ENCODE peak calls at places on chromosomes 13 and 19, in nine cellular contexts. One of them, this sample, is unnamed.

GRCh38 chr19:13155472-13156284 is 5.5 kb downstream of the IER2 start:
- DNase-seq in activated CD4-positive, CD25-positive, alpha-beta regulatory T cell treated with anti-CD3 and anti-CD28 coated beads, Interleukin-2, amount 50 U/mL, for 16 hours: peak; percentile 48
- DNase-seq in CD4-positive, alpha-beta memory T cell: peak; percentile 84
- DNase-seq in substantia nigra: peak; percentile 42
- DNase-seq in Calu3: peak; percentile 85
- DNase-seq in heart left ventricle: peak; percentile 92
- DNase-seq in NCI-H1048: no peak
- DNase-seq in activated T-helper 1 cell treated with anti-CD3 and anti-CD28 coated beads, Interleukin-2, amount 50 U/mL, for 16 hours: peak; percentile 66
- DNase-seq in left ventricle myocardium inferior: peak; percentile 86
- DNase-seq in this sample: peak; percentile 78

GRCh38 chr13:113836917-113837553 is 26.8 kb downstream of the GAS6 start:
- DNase-seq in activated CD4-positive, CD25-positive, alpha-beta regulatory T cell treated with anti-CD3 and anti-CD28 coated beads, Interleukin-2, amount 50 U/mL, for 16 hours: no peak
- DNase-seq in CD4-positive, alpha-beta memory T cell: no peak
- DNase-seq in substantia nigra: peak; percentile 56
- DNase-seq in Calu3: no peak
- DNase-seq in heart left ventricle: peak; percentile 71
- DNase-seq in NCI-H1048: no peak
- DNase-seq in activated T-helper 1 cell treated with anti-CD3 and anti-CD28 coated beads, Interleukin-2, amount 50 U/mL, for 16 hours: no peak
- DNase-seq in left ventricle myocardium inferior: peak; percentile 76
- DNase-seq in this sample: no peak

GRCh38 chr13:37340911-37341670 is 235.6 kb upstream of the CSNK1A1L start:
- DNase-seq in activated CD4-positive, CD25-positive, alpha-beta regulatory T cell treated with anti-CD3 and anti-CD28 coated beads, Interleukin-2, amount 50 U/mL, for 16 hours: no peak
- DNase-seq in CD4-positive, alpha-beta memory T cell: no peak
- DNase-seq in substantia nigra: no peak
- DNase-seq in Calu3: no peak
- DNase-seq in heart left ventricle: no peak
- DNase-seq in NCI-H1048: no peak
- DNase-seq in activated T-helper 1 cell treated with anti-CD3 and anti-CD28 coated beads, Interleukin-2, amount 50 U/mL, for 16 hours: no peak
- DNase-seq in left ventricle myocardium inferior: no peak
- DNase-seq in this sample: no peak

GRCh38 chr13:108621421-108621820 is 8.0 kb upstream of the MYO16 start:
- DNase-seq in activated CD4-positive, CD25-positive, alpha-beta regulatory T cell treated with anti-CD3 and anti-CD28 coated beads, Interleukin-2, amount 50 U/mL, for 16 hours: no peak
- DNase-seq in CD4-positive, alpha-beta memory T cell: no peak
- DNase-seq in substantia nigra: no peak
- DNase-seq in Calu3: no peak
- DNase-seq in heart left ventricle: no peak
- DNase-seq in NCI-H1048: no peak
- DNase-seq in activated T-helper 1 cell treated with anti-CD3 and anti-CD28 coated beads, Interleukin-2, amount 50 U/mL, for 16 hours: no peak
- DNase-seq in left ventricle myocardium inferior: no peak
- DNase-seq in this sample: no peak

GRCh38 chr13:23866420-23867026 is 22.7 kb downstream of the MIPEP start:
- DNase-seq in activated CD4-positive, CD25-positive, alpha-beta regulatory T cell treated with anti-CD3 and anti-CD28 coated beads, Interleukin-2, amount 50 U/mL, for 16 hours: no peak
- DNase-seq in CD4-positive, alpha-beta memory T cell: no peak
- DNase-seq in substantia nigra: no peak
- DNase-seq in Calu3: peak; percentile 15
- DNase-seq in heart left ventricle: no peak
- DNase-seq in NCI-H1048: no peak
- DNase-seq in activated T-helper 1 cell treated with anti-CD3 and anti-CD28 coated beads, Interleukin-2, amount 50 U/mL, for 16 hours: no peak
- DNase-seq in left ventricle myocardium inferior: no peak
- DNase-seq in this sample: no peak

GRCh38 chr13:95858286-95859075 is 181.5 kb downstream of the DNAJC3 start:
- DNase-seq in activated CD4-positive, CD25-positive, alpha-beta regulatory T cell treated with anti-CD3 and anti-CD28 coated beads, Interleukin-2, amount 50 U/mL, for 16 hours: no peak
- DNase-seq in CD4-positive, alpha-beta memory T cell: no peak
- DNase-seq in substantia nigra: no peak
- DNase-seq in Calu3: no peak
- DNase-seq in heart left ventricle: no peak
- DNase-seq in NCI-H1048: no peak
- DNase-seq in activated T-helper 1 cell treated with anti-CD3 and anti-CD28 coated beads, Interleukin-2, amount 50 U/mL, for 16 hours: no peak
- DNase-seq in left ventricle myocardium inferior: no peak
- DNase-seq in this sample: no peak

GRCh38 chr13:51221674-51222509 is at the start of gene FAM124A:
- DNase-seq in activated CD4-positive, CD25-positive, alpha-beta regulatory T cell treated with anti-CD3 and anti-CD28 coated beads, Interleukin-2, amount 50 U/mL, for 16 hours: no peak
- DNase-seq in CD4-positive, alpha-beta memory T cell: peak; percentile 31
- DNase-seq in substantia nigra: peak; percentile 41
- DNase-seq in Calu3: peak; percentile 63
- DNase-seq in heart left ventricle: peak; percentile 74
- DNase-seq in NCI-H1048: no peak
- DNase-seq in activated T-helper 1 cell treated with anti-CD3 and anti-CD28 coated beads, Interleukin-2, amount 50 U/mL, for 16 hours: peak; percentile 6
- DNase-seq in left ventricle myocardium inferior: peak; percentile 50
- DNase-seq in this sample: peak; percentile 69

GRCh38 chr19:18320865-18321728 is 1.8 kb downstream of the LSM4 start:
- DNase-seq in activated CD4-positive, CD25-positive, alpha-beta regulatory T cell treated with anti-CD3 and anti-CD28 coated beads, Interleukin-2, amount 50 U/mL, for 16 hours: no peak
- DNase-seq in CD4-positive, alpha-beta memory T cell: no peak
- DNase-seq in substantia nigra: no peak
- DNase-seq in Calu3: no peak
- DNase-seq in heart left ventricle: no peak
- DNase-seq in NCI-H1048: no peak
- DNase-seq in activated T-helper 1 cell treated with anti-CD3 and anti-CD28 coated beads, Interleukin-2, amount 50 U/mL, for 16 hours: no peak
- DNase-seq in left ventricle myocardium inferior: peak; percentile 28
- DNase-seq in this sample: no peak

GRCh38 chr19:4640247-4641000 is 1.1 kb downstream of the TNFAIP8L1 start:
- DNase-seq in activated CD4-positive, CD25-positive, alpha-beta regulatory T cell treated with anti-CD3 and anti-CD28 coated beads, Interleukin-2, amount 50 U/mL, for 16 hours: no peak
- DNase-seq in CD4-positive, alpha-beta memory T cell: no peak
- DNase-seq in substantia nigra: no peak
- DNase-seq in Calu3: no peak
- DNase-seq in heart left ventricle: no peak
- DNase-seq in NCI-H1048: no peak
- DNase-seq in activated T-helper 1 cell treated with anti-CD3 and anti-CD28 coated beads, Interleukin-2, amount 50 U/mL, for 16 hours: no peak
- DNase-seq in left ventricle myocardium inferior: no peak
- DNase-seq in this sample: no peak

GRCh38 chr19:40822161-40822560 is 23.2 kb downstream of the EGLN2 start:
- DNase-seq in activated CD4-positive, CD25-positive, alpha-beta regulatory T cell treated with anti-CD3 and anti-CD28 coated beads, Interleukin-2, amount 50 U/mL, for 16 hours: no peak
- DNase-seq in CD4-positive, alpha-beta memory T cell: no peak
- DNase-seq in substantia nigra: no peak
- DNase-seq in Calu3: no peak
- DNase-seq in heart left ventricle: no peak
- DNase-seq in NCI-H1048: no peak
- DNase-seq in activated T-helper 1 cell treated with anti-CD3 and anti-CD28 coated beads, Interleukin-2, amount 50 U/mL, for 16 hours: no peak
- DNase-seq in left ventricle myocardium inferior: no peak
- DNase-seq in this sample: no peak

GRCh38 chr19:13938361-13939027 is at the start of gene PODNL1:
- DNase-seq in activated CD4-positive, CD25-positive, alpha-beta regulatory T cell treated with anti-CD3 and anti-CD28 coated beads, Interleukin-2, amount 50 U/mL, for 16 hours: no peak
- DNase-seq in CD4-positive, alpha-beta memory T cell: no peak
- DNase-seq in substantia nigra: peak; percentile 42
- DNase-seq in Calu3: no peak
- DNase-seq in heart left ventricle: no peak
- DNase-seq in NCI-H1048: no peak
- DNase-seq in activated T-helper 1 cell treated with anti-CD3 and anti-CD28 coated beads, Interleukin-2, amount 50 U/mL, for 16 hours: no peak
- DNase-seq in left ventricle myocardium inferior: no peak
- DNase-seq in this sample: no peak

GRCh38 chr19:10654610-10655456 is 687 bp downstream of the ILF3 start:
- DNase-seq in activated CD4-positive, CD25-positive, alpha-beta regulatory T cell treated with anti-CD3 and anti-CD28 coated beads, Interleukin-2, amount 50 U/mL, for 16 hours: no peak
- DNase-seq in CD4-positive, alpha-beta memory T cell: peak; percentile 16
- DNase-seq in substantia nigra: no peak
- DNase-seq in Calu3: peak; percentile 41
- DNase-seq in heart left ventricle: peak; percentile 77
- DNase-seq in NCI-H1048: peak; percentile 50
- DNase-seq in activated T-helper 1 cell treated with anti-CD3 and anti-CD28 coated beads, Interleukin-2, amount 50 U/mL, for 16 hours: peak; percentile 51
- DNase-seq in left ventricle myocardium inferior: peak; percentile 47
- DNase-seq in this sample: peak; percentile 75

GRCh38 chr19:40502081-40502480 is 35.3 kb downstream of the SPTBN4 start:
- DNase-seq in activated CD4-positive, CD25-positive, alpha-beta regulatory T cell treated with anti-CD3 and anti-CD28 coated beads, Interleukin-2, amount 50 U/mL, for 16 hours: no peak
- DNase-seq in CD4-positive, alpha-beta memory T cell: no peak
- DNase-seq in substantia nigra: no peak
- DNase-seq in Calu3: no peak
- DNase-seq in heart left ventricle: no peak
- DNase-seq in NCI-H1048: no peak
- DNase-seq in activated T-helper 1 cell treated with anti-CD3 and anti-CD28 coated beads, Interleukin-2, amount 50 U/mL, for 16 hours: no peak
- DNase-seq in left ventricle myocardium inferior: no peak
- DNase-seq in this sample: no peak

GRCh38 chr13:62014299-62014698 is 598.6 kb upstream of the PCDH20 start:
- DNase-seq in activated CD4-positive, CD25-positive, alpha-beta regulatory T cell treated with anti-CD3 and anti-CD28 coated beads, Interleukin-2, amount 50 U/mL, for 16 hours: no peak
- DNase-seq in CD4-positive, alpha-beta memory T cell: no peak
- DNase-seq in substantia nigra: no peak
- DNase-seq in Calu3: no peak
- DNase-seq in heart left ventricle: no peak
- DNase-seq in NCI-H1048: no peak
- DNase-seq in activated T-helper 1 cell treated with anti-CD3 and anti-CD28 coated beads, Interleukin-2, amount 50 U/mL, for 16 hours: no peak
- DNase-seq in left ventricle myocardium inferior: no peak
- DNase-seq in this sample: no peak

GRCh38 chr13:67285611-67286010 is 55.5 kb upstream of the PCDH9 start:
- DNase-seq in activated CD4-positive, CD25-positive, alpha-beta regulatory T cell treated with anti-CD3 and anti-CD28 coated beads, Interleukin-2, amount 50 U/mL, for 16 hours: no peak
- DNase-seq in CD4-positive, alpha-beta memory T cell: no peak
- DNase-seq in substantia nigra: no peak
- DNase-seq in Calu3: no peak
- DNase-seq in heart left ventricle: no peak
- DNase-seq in NCI-H1048: no peak
- DNase-seq in activated T-helper 1 cell treated with anti-CD3 and anti-CD28 coated beads, Interleukin-2, amount 50 U/mL, for 16 hours: no peak
- DNase-seq in left ventricle myocardium inferior: no peak
- DNase-seq in this sample: no peak

GRCh38 chr19:16184665-16185122 is 516 bp upstream of the FAM32A start:
- DNase-seq in activated CD4-positive, CD25-positive, alpha-beta regulatory T cell treated with anti-CD3 and anti-CD28 coated beads, Interleukin-2, amount 50 U/mL, for 16 hours: no peak
- DNase-seq in CD4-positive, alpha-beta memory T cell: no peak
- DNase-seq in substantia nigra: no peak
- DNase-seq in Calu3: no peak
- DNase-seq in heart left ventricle: no peak
- DNase-seq in NCI-H1048: no peak
- DNase-seq in activated T-helper 1 cell treated with anti-CD3 and anti-CD28 coated beads, Interleukin-2, amount 50 U/mL, for 16 hours: no peak
- DNase-seq in left ventricle myocardium inferior: no peak
- DNase-seq in this sample: no peak

GRCh38 chr19:45779231-45780145 is 2.8 kb downstream of the DMPK start:
- DNase-seq in activated CD4-positive, CD25-positive, alpha-beta regulatory T cell treated with anti-CD3 and anti-CD28 coated beads, Interleukin-2, amount 50 U/mL, for 16 hours: peak; percentile 66
- DNase-seq in CD4-positive, alpha-beta memory T cell: peak; percentile 65
- DNase-seq in substantia nigra: no peak
- DNase-seq in Calu3: peak; percentile 41
- DNase-seq in heart left ventricle: peak; percentile 83
- DNase-seq in NCI-H1048: peak; percentile 79
- DNase-seq in activated T-helper 1 cell treated with anti-CD3 and anti-CD28 coated beads, Interleukin-2, amount 50 U/mL, for 16 hours: peak; percentile 71
- DNase-seq in left ventricle myocardium inferior: peak; percentile 78
- DNase-seq in this sample: peak; percentile 94

GRCh38 chr13:96089749-96090239 is at the start of gene HS6ST3:
- DNase-seq in activated CD4-positive, CD25-positive, alpha-beta regulatory T cell treated with anti-CD3 and anti-CD28 coated beads, Interleukin-2, amount 50 U/mL, for 16 hours: no peak
- DNase-seq in CD4-positive, alpha-beta memory T cell: no peak
- DNase-seq in substantia nigra: peak; percentile 7
- DNase-seq in Calu3: no peak
- DNase-seq in heart left ventricle: peak; percentile 60
- DNase-seq in NCI-H1048: peak; percentile 32
- DNase-seq in activated T-helper 1 cell treated with anti-CD3 and anti-CD28 coated beads, Interleukin-2, amount 50 U/mL, for 16 hours: no peak
- DNase-seq in left ventricle myocardium inferior: peak; percentile 28
- DNase-seq in this sample: peak; percentile 18

GRCh38 chr19:29508181-29508580 is 17.6 kb upstream of the VSTM2B start:
- DNase-seq in activated CD4-positive, CD25-positive, alpha-beta regulatory T cell treated with anti-CD3 and anti-CD28 coated beads, Interleukin-2, amount 50 U/mL, for 16 hours: no peak
- DNase-seq in CD4-positive, alpha-beta memory T cell: no peak
- DNase-seq in substantia nigra: no peak
- DNase-seq in Calu3: no peak
- DNase-seq in heart left ventricle: no peak
- DNase-seq in NCI-H1048: no peak
- DNase-seq in activated T-helper 1 cell treated with anti-CD3 and anti-CD28 coated beads, Interleukin-2, amount 50 U/mL, for 16 hours: no peak
- DNase-seq in left ventricle myocardium inferior: no peak
- DNase-seq in this sample: no peak

GRCh38 chr13:30864352-30865130 is 41.5 kb upstream of the MEDAG start:
- DNase-seq in activated CD4-positive, CD25-positive, alpha-beta regulatory T cell treated with anti-CD3 and anti-CD28 coated beads, Interleukin-2, amount 50 U/mL, for 16 hours: no peak
- DNase-seq in CD4-positive, alpha-beta memory T cell: no peak
- DNase-seq in substantia nigra: no peak
- DNase-seq in Calu3: no peak
- DNase-seq in heart left ventricle: no peak
- DNase-seq in NCI-H1048: no peak
- DNase-seq in activated T-helper 1 cell treated with anti-CD3 and anti-CD28 coated beads, Interleukin-2, amount 50 U/mL, for 16 hours: no peak
- DNase-seq in left ventricle myocardium inferior: no peak
- DNase-seq in this sample: no peak

GRCh38 chr13:67635754-67636153 is 405.6 kb upstream of the PCDH9 start:
- DNase-seq in activated CD4-positive, CD25-positive, alpha-beta regulatory T cell treated with anti-CD3 and anti-CD28 coated beads, Interleukin-2, amount 50 U/mL, for 16 hours: no peak
- DNase-seq in CD4-positive, alpha-beta memory T cell: no peak
- DNase-seq in substantia nigra: no peak
- DNase-seq in Calu3: no peak
- DNase-seq in heart left ventricle: no peak
- DNase-seq in NCI-H1048: no peak
- DNase-seq in activated T-helper 1 cell treated with anti-CD3 and anti-CD28 coated beads, Interleukin-2, amount 50 U/mL, for 16 hours: no peak
- DNase-seq in left ventricle myocardium inferior: no peak
- DNase-seq in this sample: no peak

GRCh38 chr13:51557875-51558604 is 26.2 kb upstream of the WDFY2 start:
- DNase-seq in activated CD4-positive, CD25-positive, alpha-beta regulatory T cell treated with anti-CD3 and anti-CD28 coated beads, Interleukin-2, amount 50 U/mL, for 16 hours: no peak
- DNase-seq in CD4-positive, alpha-beta memory T cell: no peak
- DNase-seq in substantia nigra: no peak
- DNase-seq in Calu3: no peak
- DNase-seq in heart left ventricle: no peak
- DNase-seq in NCI-H1048: no peak
- DNase-seq in activated T-helper 1 cell treated with anti-CD3 and anti-CD28 coated beads, Interleukin-2, amount 50 U/mL, for 16 hours: no peak
- DNase-seq in left ventricle myocardium inferior: no peak
- DNase-seq in this sample: no peak

GRCh38 chr19:45154064-45154827 is 6.5 kb downstream of the NKPD1 start:
- DNase-seq in activated CD4-positive, CD25-positive, alpha-beta regulatory T cell treated with anti-CD3 and anti-CD28 coated beads, Interleukin-2, amount 50 U/mL, for 16 hours: no peak
- DNase-seq in CD4-positive, alpha-beta memory T cell: no peak
- DNase-seq in substantia nigra: no peak
- DNase-seq in Calu3: peak; percentile 78
- DNase-seq in heart left ventricle: no peak
- DNase-seq in NCI-H1048: no peak
- DNase-seq in activated T-helper 1 cell treated with anti-CD3 and anti-CD28 coated beads, Interleukin-2, amount 50 U/mL, for 16 hours: no peak
- DNase-seq in left ventricle myocardium inferior: no peak
- DNase-seq in this sample: peak; percentile 27

GRCh38 chr13:113184568-113185440 is 23.7 kb downstream of the PCID2 start:
- DNase-seq in activated CD4-positive, CD25-positive, alpha-beta regulatory T cell treated with anti-CD3 and anti-CD28 coated beads, Interleukin-2, amount 50 U/mL, for 16 hours: no peak
- DNase-seq in CD4-positive, alpha-beta memory T cell: peak; percentile 50
- DNase-seq in substantia nigra: no peak
- DNase-seq in Calu3: no peak
- DNase-seq in heart left ventricle: no peak
- DNase-seq in NCI-H1048: no peak
- DNase-seq in activated T-helper 1 cell treated with anti-CD3 and anti-CD28 coated beads, Interleukin-2, amount 50 U/mL, for 16 hours: no peak
- DNase-seq in left ventricle myocardium inferior: no peak
- DNase-seq in this sample: peak; percentile 28

GRCh38 chr19:35816262-35816661 is 3.6 kb upstream of the PRODH2 start:
- DNase-seq in activated CD4-positive, CD25-positive, alpha-beta regulatory T cell treated with anti-CD3 and anti-CD28 coated beads, Interleukin-2, amount 50 U/mL, for 16 hours: no peak
- DNase-seq in CD4-positive, alpha-beta memory T cell: no peak
- DNase-seq in substantia nigra: no peak
- DNase-seq in Calu3: no peak
- DNase-seq in heart left ventricle: no peak
- DNase-seq in NCI-H1048: no peak
- DNase-seq in activated T-helper 1 cell treated with anti-CD3 and anti-CD28 coated beads, Interleukin-2, amount 50 U/mL, for 16 hours: no peak
- DNase-seq in left ventricle myocardium inferior: no peak
- DNase-seq in this sample: no peak

GRCh38 chr19:14565765-14566711 is 5.8 kb downstream of the NDUFB7 start:
- DNase-seq in activated CD4-positive, CD25-positive, alpha-beta regulatory T cell treated with anti-CD3 and anti-CD28 coated beads, Interleukin-2, amount 50 U/mL, for 16 hours: no peak
- DNase-seq in CD4-positive, alpha-beta memory T cell: no peak
- DNase-seq in substantia nigra: no peak
- DNase-seq in Calu3: no peak
- DNase-seq in heart left ventricle: no peak
- DNase-seq in NCI-H1048: no peak
- DNase-seq in activated T-helper 1 cell treated with anti-CD3 and anti-CD28 coated beads, Interleukin-2, amount 50 U/mL, for 16 hours: no peak
- DNase-seq in left ventricle myocardium inferior: no peak
- DNase-seq in this sample: no peak

GRCh38 chr19:19672816-19673215 is 4.2 kb downstream of the ZNF101 start:
- DNase-seq in activated CD4-positive, CD25-positive, alpha-beta regulatory T cell treated with anti-CD3 and anti-CD28 coated beads, Interleukin-2, amount 50 U/mL, for 16 hours: no peak
- DNase-seq in CD4-positive, alpha-beta memory T cell: no peak
- DNase-seq in substantia nigra: no peak
- DNase-seq in Calu3: no peak
- DNase-seq in heart left ventricle: no peak
- DNase-seq in NCI-H1048: no peak
- DNase-seq in activated T-helper 1 cell treated with anti-CD3 and anti-CD28 coated beads, Interleukin-2, amount 50 U/mL, for 16 hours: no peak
- DNase-seq in left ventricle myocardium inferior: no peak
- DNase-seq in this sample: no peak

GRCh38 chr13:44652223-44652622 is 76.1 kb upstream of the TSC22D1 start:
- DNase-seq in activated CD4-positive, CD25-positive, alpha-beta regulatory T cell treated with anti-CD3 and anti-CD28 coated beads, Interleukin-2, amount 50 U/mL, for 16 hours: no peak
- DNase-seq in CD4-positive, alpha-beta memory T cell: no peak
- DNase-seq in substantia nigra: no peak
- DNase-seq in Calu3: no peak
- DNase-seq in heart left ventricle: no peak
- DNase-seq in NCI-H1048: no peak
- DNase-seq in activated T-helper 1 cell treated with anti-CD3 and anti-CD28 coated beads, Interleukin-2, amount 50 U/mL, for 16 hours: no peak
- DNase-seq in left ventricle myocardium inferior: no peak
- DNase-seq in this sample: no peak

GRCh38 chr19:18502236-18502632 is 19.6 kb downstream of the ELL start:
- DNase-seq in activated CD4-positive, CD25-positive, alpha-beta regulatory T cell treated with anti-CD3 and anti-CD28 coated beads, Interleukin-2, amount 50 U/mL, for 16 hours: no peak
- DNase-seq in CD4-positive, alpha-beta memory T cell: no peak
- DNase-seq in substantia nigra: no peak
- DNase-seq in Calu3: no peak
- DNase-seq in heart left ventricle: no peak
- DNase-seq in NCI-H1048: no peak
- DNase-seq in activated T-helper 1 cell treated with anti-CD3 and anti-CD28 coated beads, Interleukin-2, amount 50 U/mL, for 16 hours: no peak
- DNase-seq in left ventricle myocardium inferior: no peak
- DNase-seq in this sample: no peak

GRCh38 chr19:22286151-22286810 is at the start of gene ZNF729:
- DNase-seq in activated CD4-positive, CD25-positive, alpha-beta regulatory T cell treated with anti-CD3 and anti-CD28 coated beads, Interleukin-2, amount 50 U/mL, for 16 hours: no peak
- DNase-seq in CD4-positive, alpha-beta memory T cell: no peak
- DNase-seq in substantia nigra: no peak
- DNase-seq in Calu3: no peak
- DNase-seq in heart left ventricle: no peak
- DNase-seq in NCI-H1048: no peak
- DNase-seq in activated T-helper 1 cell treated with anti-CD3 and anti-CD28 coated beads, Interleukin-2, amount 50 U/mL, for 16 hours: no peak
- DNase-seq in left ventricle myocardium inferior: no peak
- DNase-seq in this sample: peak; percentile 1

GRCh38 chr13:44211286-44211685 is 162.3 kb upstream of the SERP2 start:
- DNase-seq in activated CD4-positive, CD25-positive, alpha-beta regulatory T cell treated with anti-CD3 and anti-CD28 coated beads, Interleukin-2, amount 50 U/mL, for 16 hours: no peak
- DNase-seq in CD4-positive, alpha-beta memory T cell: no peak
- DNase-seq in substantia nigra: peak; percentile 74
- DNase-seq in Calu3: no peak
- DNase-seq in heart left ventricle: no peak
- DNase-seq in NCI-H1048: no peak
- DNase-seq in activated T-helper 1 cell treated with anti-CD3 and anti-CD28 coated beads, Interleukin-2, amount 50 U/mL, for 16 hours: no peak
- DNase-seq in left ventricle myocardium inferior: no peak
- DNase-seq in this sample: no peak